ENCODE peak calls at places on chromosomes 16 and 17, in seven cellular contexts. M is AG09309, Q is heart right ventricle, O is GM23248, K is bronchial epithelial cell, X is left ventricle myocardium inferior, I is WERI-Rb-1. U is an unnamed sample.

GRCh38 chr16:89909777-89910716 is 8.6 kb upstream of the MC1R start:
- DNase-seq in I (peak; percentile 77), M (no peak), O (peak; percentile 93), X (peak; percentile 82), K (peak; percentile 49), Q (peak; percentile 80), U (peak; percentile 82)

GRCh38 chr16:9090101-9090959 is 1.1 kb upstream of the HAPSTR1 start:
- DNase-seq in I (peak; percentile 61), O (peak; percentile 50), K (no peak), M (no peak), X (peak; percentile 39), Q (peak; percentile 36), U (no peak)

GRCh38 chr16:4375717-4376116 is 4.1 kb downstream of the VASN start:
- DNase-seq in Q (no peak), O (peak; percentile 93), K (peak; percentile 71), I (no peak), M (no peak), X (no peak), U (peak; percentile 59)

GRCh38 chr17:27378482-27379200 is 77.6 kb upstream of the KSR1 start:
- DNase-seq in X (no peak), K (no peak), I (no peak), M (no peak), Q (no peak), O (no peak), U (no peak)

GRCh38 chr17:19398301-19399181 is 11.6 kb upstream of the MFAP4 start:
- DNase-seq in Q (peak; percentile 46), O (peak; percentile 41), M (no peak), X (peak; percentile 68), K (peak; percentile 86), I (no peak), U (peak; percentile 56)

GRCh38 chr17:17305282-17305801 is 2.2 kb downstream of the NT5M start:
- DNase-seq in Q (no peak), M (no peak), O (no peak), I (peak; percentile 58), X (no peak), K (no peak), U (no peak)

GRCh38 chr16:68707341-68708152 is 29.5 kb upstream of the CDH1 start:
- DNase-seq in O (no peak), X (peak; percentile 38), M (no peak), K (peak; percentile 91), I (no peak), Q (no peak), U (peak; percentile 96)

GRCh38 chr17:65181237-65182061 is 44.3 kb downstream of the RGS9 start:
- DNase-seq in X (no peak), M (no peak), O (no peak), Q (no peak), I (no peak), K (no peak), U (no peak)

GRCh38 chr17:32755045-32755805 is 121.7 kb downstream of the MYO1D start:
- DNase-seq in I (no peak), O (peak; percentile 82), M (peak; percentile 34), X (no peak), K (peak; percentile 68), Q (no peak), U (peak; percentile 71)

GRCh38 chr17:1648582-1649115 is 1.0 kb downstream of the RILP start:
- DNase-seq in I (peak; percentile 93), M (peak; percentile 80), K (peak; percentile 86), O (peak; percentile 97), X (peak; percentile 95), Q (peak; percentile 93), U (peak; percentile 94)

GRCh38 chr16:24543949-24544348 is 4.6 kb downstream of the RBBP6 start:
- DNase-seq in O (peak; percentile 11), K (no peak), M (no peak), X (no peak), Q (no peak), I (no peak), U (no peak)

GRCh38 chr17:12407495-12407894 is 258.2 kb upstream of the MYOCD start:
- DNase-seq in M (no peak), Q (no peak), X (no peak), I (no peak), O (no peak), K (no peak), U (no peak)
- H3K4me3 ChIP-seq in M (no peak overlapping the region), Q (no peak overlapping the region), X (no peak overlapping the region), I (no peak overlapping the region), O (no peak overlapping the region), K (no peak overlapping the region), U (no peak overlapping the region)

DNA sequence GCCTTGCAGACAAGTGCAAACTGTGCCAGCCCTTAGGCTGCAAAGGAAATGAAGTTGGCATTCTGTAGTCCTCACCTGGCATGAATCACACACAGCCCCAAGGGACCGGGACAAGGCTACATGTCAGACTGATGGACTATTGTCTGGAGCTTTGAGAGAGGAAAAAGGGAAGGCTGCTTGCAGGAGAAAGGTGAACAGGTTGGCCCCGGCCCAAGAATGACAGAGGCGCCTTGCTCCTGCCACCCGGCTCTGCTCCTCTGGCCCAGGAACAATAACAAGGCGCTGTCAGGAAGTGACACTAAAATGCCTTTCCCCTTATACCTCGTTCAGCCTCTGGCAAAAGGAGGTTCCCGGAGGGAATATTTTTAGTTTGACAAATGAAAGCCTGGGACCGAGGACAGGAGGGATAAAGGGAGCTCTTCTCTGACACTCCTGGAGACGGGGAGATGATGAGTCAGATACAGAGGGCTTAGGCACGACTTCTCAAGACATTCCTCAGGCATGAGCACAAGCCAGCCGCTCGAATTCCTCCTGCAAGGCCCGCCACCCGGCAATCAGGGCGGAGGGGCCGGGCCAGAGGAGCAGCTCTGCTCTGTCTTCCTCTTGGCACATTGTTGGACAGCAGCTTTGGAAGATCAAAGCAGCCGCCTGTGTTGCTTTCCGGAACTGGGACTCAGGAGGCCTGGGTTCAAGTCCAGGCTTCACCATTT is 105.8 kb downstream of the NOG start:
- DNase-seq in M (peak; percentile 85), Q (peak; percentile 11), I (no peak), O (peak; percentile 99), K (peak; percentile 97), X (peak; percentile 19), U (peak; percentile 99)
- H3K4me3 ChIP-seq in M (no peak overlapping the region), Q (no peak overlapping the region), I (no peak overlapping the region), O (peak overlapping the region; percentile 29), K (no peak overlapping the region), X (no peak overlapping the region), U (no peak overlapping the region)

DNA sequence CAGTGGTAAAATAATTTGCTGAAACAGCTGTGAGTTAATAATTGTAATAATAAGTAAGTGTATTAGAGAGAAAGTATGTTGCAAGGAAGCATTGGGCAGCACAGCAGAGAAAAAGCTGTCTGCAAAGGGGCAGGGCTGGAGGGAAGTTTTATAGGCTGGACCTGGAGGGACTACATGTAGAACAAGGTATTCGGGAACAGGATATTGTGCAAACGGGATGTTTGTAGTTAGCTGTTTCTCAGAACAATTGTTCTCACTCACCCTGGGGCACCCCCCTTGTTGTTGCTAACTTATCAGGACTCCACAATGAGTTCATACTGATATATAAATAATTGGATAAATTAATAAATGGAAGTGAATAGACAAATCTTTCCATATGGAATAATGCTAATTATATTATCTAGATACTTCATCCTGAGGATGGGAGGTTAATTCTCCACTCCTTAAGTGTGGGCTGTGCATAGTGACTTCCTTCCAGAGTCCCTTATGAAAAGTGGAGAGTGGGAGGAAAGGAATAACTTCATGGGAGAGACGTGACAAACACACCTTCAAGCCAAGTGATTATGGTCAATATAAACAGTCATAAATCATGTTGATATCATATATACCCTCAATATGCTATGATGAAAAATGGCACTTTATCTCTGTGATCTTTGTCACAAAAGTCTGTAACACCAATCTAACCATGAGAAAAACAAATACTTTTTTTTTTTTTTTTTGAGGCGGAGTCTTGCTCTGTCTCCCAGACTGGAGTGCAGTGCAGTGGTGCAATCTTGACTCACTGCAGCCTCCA is 85.4 kb downstream of the PPM1E start:
- DNase-seq in M (no peak), I (no peak), Q (no peak), O (no peak), X (no peak), K (peak; percentile 43), U (peak; percentile 37)
- H3K4me3 ChIP-seq in M (no peak overlapping the region), I (no peak overlapping the region), Q (no peak overlapping the region), O (no peak overlapping the region), X (no peak overlapping the region), K (no peak overlapping the region), U (no peak overlapping the region)

GRCh38 chr17:8080208-8080798 is 7.2 kb downstream of the ALOX12B start:
- DNase-seq in K (no peak), O (no peak), X (no peak), I (no peak), M (no peak), Q (no peak), U (no peak)
- H3K4me3 ChIP-seq in K (peak overlapping the region; percentile 44), O (peak overlapping the region; percentile 68), X (peak overlapping the region; percentile 65), I (peak overlapping the region; percentile 73), M (peak overlapping the region; percentile 37), Q (peak overlapping the region; percentile 24), U (peak overlapping the region; percentile 43)

DNA sequence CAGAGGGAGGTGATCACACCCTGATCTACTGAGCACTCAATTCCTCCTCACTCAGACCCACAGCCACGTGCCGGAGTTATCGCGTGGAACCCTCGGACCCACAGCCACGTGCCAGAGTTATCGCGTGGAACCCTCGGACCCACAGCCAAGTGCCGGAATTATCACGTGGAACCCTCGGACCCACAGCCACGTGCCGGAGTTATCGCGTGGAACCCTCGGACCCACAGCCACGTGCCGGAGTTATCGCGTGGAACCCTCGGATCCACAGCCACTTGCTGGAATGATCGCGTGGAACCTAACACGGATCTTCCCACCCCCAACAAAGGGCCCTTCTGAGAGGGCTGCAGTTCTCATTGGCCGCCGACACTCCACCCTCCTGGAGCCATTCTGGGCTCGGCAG is 97.7 kb downstream of the PGS1 start:
- DNase-seq in M (no peak), K (no peak), X (no peak), Q (no peak), O (no peak), I (no peak), U (no peak)
- H3K4me3 ChIP-seq in M (no peak overlapping the region), K (no peak overlapping the region), X (no peak overlapping the region), Q (no peak overlapping the region), O (no peak overlapping the region), I (no peak overlapping the region), U (no peak overlapping the region)

GRCh38 chr16:57798953-57799618 is 3.2 kb downstream of the KIFC3 start:
- DNase-seq in X (no peak), K (no peak), M (no peak), I (peak; percentile 62), O (no peak), Q (no peak), U (no peak)

GRCh38 chr16:57797526-57798266 is 4.6 kb downstream of the KIFC3 start:
- DNase-seq in K (peak; percentile 78), I (no peak), Q (no peak), X (no peak), M (no peak), O (no peak), U (peak; percentile 91)

GRCh38 chr16:57799619-57800212 is 2.6 kb downstream of the KIFC3 start:
- DNase-seq in I (no peak), K (no peak), Q (no peak), X (no peak), O (no peak), M (no peak), U (no peak)

GRCh38 chr16:57797216-57797525 is 5.1 kb downstream of the KIFC3 start:
- DNase-seq in X (no peak), K (no peak), M (no peak), Q (no peak), O (no peak), I (no peak), U (no peak)

GRCh38 chr16:57798267-57798810 is 4.0 kb downstream of the KIFC3 start:
- DNase-seq in Q (no peak), M (no peak), O (no peak), X (no peak), I (peak; percentile 76), K (no peak), U (no peak)
- H3K4me3 ChIP-seq in Q (peak overlapping the region; percentile 21), M (no peak overlapping the region), O (no peak overlapping the region), X (peak overlapping the region; percentile 53), I (peak overlapping the region; percentile 43), K (peak overlapping the region; percentile 38), U (no peak overlapping the region)

U was measured in epithelial cell of esophagus.